ENCODE peak calls at places on chromosome 4, in four cellular contexts. S is stimulated activated CD4-positive, alpha-beta T cell treated with anti-CD3 and anti-CD28 coated beads, Interleukin-4, amount 100 ng/mL, for 24 hours; N is adipocyte; J is activated CD4-positive, alpha-beta T cell treated with anti-CD3 and anti-CD28 coated beads for 24 hours. A is an unnamed sample.

GRCh38 chr4:1809754-1810502 is 16.8 kb downstream of the FGFR3 start:
- DNase-seq in J (peak), N (peak), S (peak), A (peak)

GRCh38 chr4:138770818-138771217 is 244.8 kb upstream of the NOCT start:
- DNase-seq in J (no peak), N (no peak), S (no peak), A (no peak)

GRCh38 chr4:17347445-17347844 is 164.4 kb downstream of the QDPR start:
- DNase-seq in J (peak), S (peak), N (peak), A (no peak)

GRCh38 chr4:40132816-40133215 is 64.0 kb upstream of the RHOH start:
- DNase-seq in N (no peak), S (no peak), J (no peak), A (no peak)

GRCh38 chr4:54703182-54703581 is 45.4 kb downstream of the KIT start:
- DNase-seq in S (no peak), J (no peak), N (no peak), A (no peak)

GRCh38 chr4:114396808-114397207 is 201.8 kb upstream of the UGT8 start:
- DNase-seq in N (no peak), J (no peak), S (no peak), A (no peak)

GRCh38 chr4:11640584-11640983 is 211.9 kb upstream of the HS3ST1 start:
- DNase-seq in J (no peak), S (no peak), N (no peak), A (no peak)

GRCh38 chr4:11073621-11074051 is 355.1 kb downstream of the HS3ST1 start:
- DNase-seq in S (no peak), J (no peak), N (no peak), A (no peak)

GRCh38 chr4:89482248-89482647 is 174.6 kb upstream of the GPRIN3 start:
- DNase-seq in N (peak), J (no peak), S (no peak), A (no peak)

GRCh38 chr4:33063238-33063637 is 2343.1 kb downstream of the PCDH7 start:
- DNase-seq in S (no peak), J (no peak), N (peak), A (no peak)

GRCh38 chr4:36241771-36242170 is 2.5 kb downstream of the ARAP2 start:
- DNase-seq in J (no peak), S (no peak), N (no peak), A (no peak)

GRCh38 chr4:174999407-174999806 is 81.2 kb downstream of the ADAM29 start:
- DNase-seq in N (peak), J (no peak), S (no peak), A (no peak)

GRCh38 chr4:25361253-25361652 is 15.8 kb upstream of the ANAPC4 start:
- DNase-seq in J (no peak), N (no peak), S (no peak), A (no peak)

GRCh38 chr4:44713125-44713524 is 13.2 kb downstream of the GNPDA2 start:
- DNase-seq in S (no peak), J (no peak), N (no peak), A (no peak)

GRCh38 chr4:88457307-88458090 is 580 bp downstream of the HERC5 start:
- DNase-seq in J (no peak), S (peak), N (peak), A (no peak)

GRCh38 chr4:102696763-102697162 is 64.0 kb downstream of the MANBA start:
- DNase-seq in S (no peak), J (no peak), N (no peak), A (no peak)

GRCh38 chr4:53541577-53542206 is 49.6 kb downstream of the LNX1 start:
- DNase-seq in J (no peak), N (peak), S (no peak), A (no peak)

GRCh38 chr4:14178421-14178820 is 550.9 kb upstream of the BOD1L1 start:
- DNase-seq in S (no peak), J (no peak), N (peak), A (no peak)

GRCh38 chr4:99468891-99469290 is 33.7 kb upstream of the ADH7 start:
- DNase-seq in J (no peak), S (no peak), N (no peak), A (no peak)

GRCh38 chr4:8534129-8534528 is 46.1 kb upstream of the GPR78 start:
- DNase-seq in N (peak), S (no peak), J (no peak), A (no peak)

GRCh38 chr4:52861171-52861873 is 795 bp upstream of the RASL11B start:
- DNase-seq in N (no peak), S (no peak), J (no peak), A (no peak)

GRCh38 chr4:1979477-1980196 is 29.1 kb downstream of the NELFA start:
- DNase-seq in S (no peak), J (no peak), N (no peak), A (no peak)

GRCh38 chr4:165378763-165379631 is at the start of gene CPE:
- DNase-seq in J (peak), N (peak), S (peak), A (peak)

A was measured in stimulated activated effector memory CD8-positive, alpha-beta T cell treated with anti-CD3 and anti-CD28 coated beads, Interleukin-12 subunit alpha, Interleukin-12 subunit beta, amount 100 ng/mL, for 72 hours.